ENCODE peak calls at places on chromosomes 7 and 10, in nine cellular contexts. M is prostate gland; F is amniotic stem cell; O is GM10248; A is activated CD4-positive, CD25-positive, alpha-beta regulatory T cell; J is neuronal stem cell; N is GF-D8; K is progenitor cell of endocrine pancreas; Y is right cardiac atrium. P is an unnamed sample.

GRCh38 chr10:126006906-126007305 is 110.5 kb downstream of the FANK1 start:
- DNase-seq in M (no peak), F (no peak), O (no peak), A (no peak), J (no peak), N (no peak), K (no peak), Y (no peak), P (no peak)

GRCh38 chr10:68402271-68402670 is 4.8 kb downstream of the RUFY2 start:
- DNase-seq in M (no peak), F (no peak), O (no peak), A (no peak), J (no peak), N (no peak), K (no peak), Y (no peak), P (no peak)

GRCh38 chr10:119807960-119808697 is 64.5 kb downstream of the MCMBP start:
- DNase-seq in M (no peak), F (no peak), O (peak), A (no peak), J (no peak), N (peak), K (no peak), Y (no peak), P (no peak)

GRCh38 chr7:26868841-26869505 is 4.6 kb upstream of the SKAP2 start:
- DNase-seq in M (no peak), F (no peak), O (no peak), A (no peak), J (no peak), N (no peak), K (no peak), Y (no peak), P (no peak)

GRCh38 chr7:33671521-33672262 is 233.6 kb upstream of the BMPER start:
- DNase-seq in M (no peak), F (no peak), O (no peak), A (no peak), J (no peak), N (no peak), K (no peak), Y (no peak), P (peak)

GRCh38 chr10:71494980-71495381 is 98.3 kb downstream of the CDH23 start:
- DNase-seq in M (no peak), F (no peak), O (peak), A (no peak), J (no peak), N (no peak), K (no peak), Y (no peak), P (no peak)

GRCh38 chr7:124566576-124566975 is 199.0 kb downstream of the GPR37 start:
- DNase-seq in M (no peak), F (no peak), O (no peak), A (no peak), J (peak), N (no peak), K (no peak), Y (no peak), P (no peak)

GRCh38 chr7:94888542-94888941 is 18.9 kb upstream of the PPP1R9A start:
- DNase-seq in M (peak), F (no peak), O (no peak), A (no peak), J (no peak), N (no peak), K (no peak), Y (no peak), P (peak)

GRCh38 chr10:75654171-75654772 is 222.8 kb downstream of the LRMDA start:
- DNase-seq in M (no peak), F (no peak), O (no peak), A (no peak), J (no peak), N (no peak), K (no peak), Y (no peak), P (no peak)

GRCh38 chr7:16015981-16016380 is 329.5 kb upstream of the MEOX2 start:
- DNase-seq in M (no peak), F (no peak), O (no peak), A (no peak), J (no peak), N (no peak), K (no peak), Y (no peak), P (no peak)

GRCh38 chr10:12041766-12042408 is 722 bp downstream of the UPF2 start:
- DNase-seq in M (peak), F (no peak), O (peak), A (no peak), J (no peak), N (no peak), K (no peak), Y (no peak), P (peak)

GRCh38 chr7:139931190-139932007 is 102.3 kb downstream of the TBXAS1 start:
- DNase-seq in M (no peak), F (no peak), O (no peak), A (no peak), J (no peak), N (no peak), K (no peak), Y (no peak), P (no peak)

GRCh38 chr7:99393363-99394187 is 14.8 kb downstream of the PDAP1 start:
- DNase-seq in M (peak), F (no peak), O (no peak), A (no peak), J (peak), N (no peak), K (peak), Y (peak), P (peak)

GRCh38 chr10:370222-370825 is 235.1 kb downstream of the ZMYND11 start:
- DNase-seq in M (no peak), F (peak), O (no peak), A (no peak), J (no peak), N (no peak), K (no peak), Y (no peak), P (no peak)

GRCh38 chr10:71713135-71714040 is 6.2 kb downstream of the C10orf105 start:
- DNase-seq in M (peak), F (peak), O (no peak), A (peak), J (no peak), N (peak), K (no peak), Y (peak), P (peak)

GRCh38 chr7:21617916-21618390 is 75.1 kb downstream of the DNAH11 start:
- DNase-seq in M (peak), F (peak), O (no peak), A (no peak), J (no peak), N (no peak), K (no peak), Y (peak), P (peak)

GRCh38 chr10:7239312-7239985 is 171.4 kb downstream of the SFMBT2 start:
- DNase-seq in M (no peak), F (no peak), O (no peak), A (no peak), J (no peak), N (no peak), K (no peak), Y (no peak), P (no peak)

GRCh38 chr10:84214612-84215235 is 10.6 kb downstream of the LRIT2 start:
- DNase-seq in M (no peak), F (no peak), O (peak), A (no peak), J (no peak), N (no peak), K (no peak), Y (no peak), P (peak)

GRCh38 chr7:87876759-87877234 is 504 bp downstream of the DBF4 start:
- DNase-seq in M (peak), F (peak), O (peak), A (peak), J (no peak), N (peak), K (peak), Y (peak), P (peak)

GRCh38 chr7:66198956-66199355 is 6.2 kb upstream of the TPST1 start:
- DNase-seq in M (no peak), F (no peak), O (no peak), A (no peak), J (no peak), N (no peak), K (no peak), Y (no peak), P (no peak)

GRCh38 chr10:84026821-84027257 is 112.5 kb upstream of the GHITM start:
- DNase-seq in M (no peak), F (no peak), O (peak), A (no peak), J (peak), N (no peak), K (no peak), Y (no peak), P (peak)

GRCh38 chr7:65554-65953 is 126.8 kb upstream of the FAM20C start:
- DNase-seq in M (no peak), F (no peak), O (no peak), A (no peak), J (no peak), N (no peak), K (no peak), Y (peak), P (no peak)

GRCh38 chr7:22858640-22859561 is 36.3 kb upstream of the TOMM7 start:
- DNase-seq in M (no peak), F (peak), O (no peak), A (no peak), J (no peak), N (no peak), K (no peak), Y (no peak), P (no peak)

GRCh38 chr7:101542527-101543241 is 86.4 kb downstream of the MYL10 start:
- DNase-seq in M (peak), F (peak), O (peak), A (peak), J (peak), N (no peak), K (peak), Y (peak), P (peak)

GRCh38 chr7:36015733-36016132 is 137.3 kb upstream of the EEPD1 start:
- DNase-seq in M (no peak), F (no peak), O (no peak), A (no peak), J (no peak), N (no peak), K (no peak), Y (no peak), P (no peak)

GRCh38 chr10:101094113-101094512 is 32.3 kb downstream of the KAZALD1 start:
- DNase-seq in M (no peak), F (no peak), O (no peak), A (no peak), J (no peak), N (no peak), K (no peak), Y (no peak), P (peak)

GRCh38 chr7:79287976-79288375 is 165.5 kb downstream of the MAGI2 start:
- DNase-seq in M (no peak), F (no peak), O (no peak), A (no peak), J (no peak), N (no peak), K (no peak), Y (no peak), P (no peak)

GRCh38 chr7:70542750-70543376 is 589.1 kb upstream of the GALNT17 start:
- DNase-seq in M (no peak), F (no peak), O (no peak), A (no peak), J (no peak), N (no peak), K (no peak), Y (no peak), P (peak)